ENCODE peak calls at places on chromosome 20, in six cellular contexts. I, N, R, L, Q and Y are unnamed samples.

GRCh38 chr20:45322952-45323383 is 14.9 kb upstream of the MATN4 start:
- DNase-seq in N (no peak), L (peak; percentile 62), Q (peak; percentile 58), R (no peak), I (no peak), Y (no peak)

GRCh38 chr20:22582386-22582959 is 1.9 kb downstream of the FOXA2 start:
- DNase-seq in Q (no peak), I (no peak), N (no peak), L (no peak), R (peak; percentile 45), Y (no peak)

GRCh38 chr20:48283470-48284110 is 498.3 kb upstream of the SULF2 start:
- DNase-seq in R (no peak), L (peak; percentile 22), N (no peak), Q (peak; percentile 94), I (peak; percentile 56), Y (no peak)

GRCh38 chr20:41142914-41143313 is 5.6 kb downstream of the PLCG1 start:
- DNase-seq in N (no peak), R (no peak), I (no peak), L (no peak), Q (no peak), Y (no peak)

GRCh38 chr20:41143354-41143753 is 6.0 kb downstream of the PLCG1 start:
- DNase-seq in R (no peak), L (no peak), Q (no peak), I (no peak), N (no peak), Y (no peak)

GRCh38 chr20:62156254-62156556 is 12.6 kb downstream of the SS18L1 start:
- DNase-seq in I (no peak), Q (no peak), R (no peak), N (no peak), L (no peak), Y (no peak)

GRCh38 chr20:56893206-56893605 is 264.1 kb downstream of the TFAP2C start:
- DNase-seq in R (peak; percentile 47), N (no peak), Q (no peak), I (no peak), L (no peak), Y (no peak)

GRCh38 chr20:10469599-10469998 is 34.5 kb downstream of the SLX4IP start:
- DNase-seq in N (peak; percentile 51), R (peak; percentile 78), Q (peak; percentile 92), I (no peak), L (peak; percentile 61), Y (peak; percentile 14)

GRCh38 chr20:24701668-24702067 is 232.2 kb downstream of the SYNDIG1 start:
- DNase-seq in L (no peak), Q (no peak), R (no peak), N (no peak), I (no peak), Y (no peak)

GRCh38 chr20:38809942-38810341 is 4.4 kb downstream of the PPP1R16B start:
- DNase-seq in R (no peak), Q (no peak), L (no peak), I (no peak), N (no peak), Y (no peak)

GRCh38 chr20:17898548-17898994 is 70.0 kb downstream of the SNX5 start:
- DNase-seq in R (peak; percentile 77), Q (peak; percentile 80), L (peak; percentile 75), N (peak; percentile 80), I (peak; percentile 67), Y (peak; percentile 74)

GRCh38 chr20:38460040-38460623 is 12.5 kb upstream of the RALGAPB start:
- DNase-seq in R (no peak), L (peak; percentile 38), I (no peak), Q (peak; percentile 71), N (no peak), Y (no peak)

GRCh38 chr20:58261660-58262059 is 33.2 kb upstream of the ANKRD60 start:
- DNase-seq in N (no peak), L (no peak), I (no peak), Q (no peak), R (no peak), Y (no peak)

GRCh38 chr20:25285856-25286798 is 38.2 kb downstream of the PYGB start:
- DNase-seq in L (peak; percentile 3), N (no peak), I (peak; percentile 6), R (no peak), Q (no peak), Y (no peak)

GRCh38 chr20:7272512-7272911 is 505.0 kb downstream of the BMP2 start:
- DNase-seq in L (no peak), N (no peak), Q (no peak), R (no peak), I (no peak), Y (no peak)

GRCh38 chr20:25081730-25082497 is at the start of gene VSX1:
- DNase-seq in L (no peak), I (no peak), Q (no peak), N (no peak), R (peak; percentile 48), Y (no peak)

GRCh38 chr20:19423097-19423891 is 210.9 kb downstream of the SLC24A3 start:
- DNase-seq in R (peak; percentile 13), L (no peak), I (no peak), N (no peak), Q (no peak), Y (no peak)

GRCh38 chr20:3146732-3147341 is 12.8 kb downstream of the FASTKD5 start:
- DNase-seq in N (no peak), Q (no peak), I (no peak), L (no peak), R (no peak), Y (no peak)

GRCh38 chr20:57993738-57994431 is 234.6 kb downstream of the ANKRD60 start:
- DNase-seq in I (no peak), N (no peak), R (no peak), Q (no peak), L (no peak), Y (no peak)

GRCh38 chr20:50931048-50931305 is 260 bp downstream of the ADNP start:
- DNase-seq in N (peak; percentile 32), Q (no peak), L (no peak), R (no peak), I (no peak), Y (no peak)

GRCh38 chr20:50932881-50933280 is 1.6 kb upstream of the ADNP start:
- DNase-seq in Q (no peak), R (no peak), N (no peak), L (no peak), I (no peak), Y (no peak)

GRCh38 chr20:50930139-50931047 is 844 bp downstream of the ADNP start:
- DNase-seq in N (peak; percentile 28), I (peak; percentile 30), Q (no peak), R (peak; percentile 64), L (peak; percentile 17), Y (peak; percentile 53)

GRCh38 chr20:50932016-50932338 is 740 bp upstream of the ADNP start:
- DNase-seq in I (no peak), N (no peak), Q (no peak), L (no peak), R (no peak), Y (no peak)

GRCh38 chr20:50931306-50932015 is at the start of gene ADNP:
- DNase-seq in I (peak; percentile 93), N (peak; percentile 93), Q (peak; percentile 95), L (peak; percentile 93), R (peak; percentile 98), Y (peak; percentile 87)
- TF ChIP-seq CTCF in I (peak; percentile 80), N (peak; percentile 71), Q (peak; percentile 58), L (peak; percentile 82), R (peak; percentile 75), Y (peak; percentile 54)

GRCh38 chr20:36271639-36272546 is 34.2 kb upstream of the DLGAP4 start:
- DNase-seq in L (no peak), I (no peak), N (no peak), Q (no peak), R (no peak), Y (no peak)

GRCh38 chr20:36274248-36274841 is 31.8 kb upstream of the DLGAP4 start:
- DNase-seq in N (no peak), I (no peak), Q (no peak), R (peak; percentile 11), L (no peak), Y (no peak)

GRCh38 chr20:36272547-36273220 is 33.5 kb upstream of the DLGAP4 start:
- DNase-seq in L (no peak), I (no peak), R (no peak), Q (no peak), N (no peak), Y (no peak)

GRCh38 chr20:36275011-36275410 is 31.1 kb upstream of the DLGAP4 start:
- DNase-seq in R (no peak), L (no peak), I (no peak), N (no peak), Q (no peak), Y (no peak)

DNA sequence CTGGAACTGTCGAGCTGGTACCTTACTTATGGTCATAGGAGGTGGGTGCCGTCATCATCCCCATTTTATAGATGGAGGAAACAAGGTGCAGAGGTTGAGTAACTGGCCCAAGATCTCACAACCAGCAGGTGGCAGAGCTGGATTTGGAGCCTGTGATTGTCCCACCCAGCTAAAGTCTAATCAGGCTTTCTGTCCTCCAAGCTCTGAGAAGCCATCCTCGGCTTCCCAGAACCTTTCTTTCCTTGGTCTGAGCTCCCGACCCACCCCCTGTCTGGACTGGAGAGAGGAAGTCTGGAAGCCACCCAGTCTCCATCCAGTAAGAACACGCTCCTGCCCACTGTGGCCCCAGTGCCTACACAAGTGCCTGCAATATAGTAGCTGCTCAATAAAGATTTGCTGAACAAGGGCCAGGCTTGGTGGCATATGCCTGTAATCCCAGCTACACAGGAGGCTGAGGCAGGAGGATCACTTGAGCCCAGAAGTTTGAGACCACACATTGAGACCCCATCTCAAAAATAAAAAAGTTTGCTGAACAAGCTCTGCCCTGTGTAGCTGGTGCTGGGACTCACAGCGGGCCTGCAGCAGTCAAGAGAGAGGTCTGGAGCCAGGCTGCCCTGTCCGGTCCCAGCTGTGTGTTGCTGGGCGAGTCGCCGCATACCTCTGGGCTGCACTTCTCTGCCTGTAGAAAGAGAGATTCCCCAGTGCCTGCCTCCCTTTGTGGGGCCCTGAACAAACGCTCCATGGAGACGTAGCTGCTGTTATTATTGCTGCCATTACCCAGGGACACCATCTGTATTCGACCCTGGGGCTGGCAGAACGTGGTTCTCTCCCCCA is 32.5 kb upstream of the DLGAP4 start:
- DNase-seq in R (peak; percentile 28), Q (peak; percentile 19), L (no peak), N (peak; percentile 23), I (no peak), Y (no peak)
- TF ChIP-seq CTCF in R (peak; percentile 20), Q (peak; percentile 35), L (peak; percentile 31), N (peak; percentile 46), I (no peak), Y (no peak)

GRCh38 chr20:1942061-1942460 is 46.9 kb downstream of the SIRPA start:
- DNase-seq in L (no peak), N (no peak), R (no peak), I (no peak), Q (no peak), Y (no peak)
- TF ChIP-seq CTCF in L (no peak), N (no peak), R (no peak), I (no peak), Q (no peak), Y (no peak)

GRCh38 chr20:54128175-54128574 is 45.6 kb downstream of the CYP24A1 start:
- DNase-seq in N (no peak), Q (no peak), R (no peak), L (no peak), I (no peak), Y (no peak)

GRCh38 chr20:54122681-54123586 is 50.9 kb downstream of the CYP24A1 start:
- DNase-seq in Q (no peak), N (no peak), L (no peak), R (no peak), I (no peak), Y (no peak)

GRCh38 chr20:54129350-54129749 is 44.4 kb downstream of the CYP24A1 start:
- DNase-seq in L (no peak), R (no peak), Q (no peak), N (no peak), I (no peak), Y (no peak)

GRCh38 chr20:54123587-54124180 is 50.1 kb downstream of the CYP24A1 start:
- DNase-seq in I (no peak), L (no peak), N (no peak), R (peak; percentile 5), Q (peak; percentile 62), Y (peak; percentile 14)

GRCh38 chr20:54126809-54127655 is 46.8 kb downstream of the CYP24A1 start:
- DNase-seq in R (no peak), I (no peak), N (no peak), L (no peak), Q (no peak), Y (no peak)
- TF ChIP-seq CTCF in R (no peak), I (no peak), N (no peak), L (no peak), Q (no peak), Y (no peak)